ENCODE peak calls at places on chromosome 16, in nine cellular contexts. K, X, L, C, A, V, G, D and W are unnamed samples.
A peak's percentile ranks its signal among the peaks of the same experiment; 100 is the strongest.

GRCh38 chr16:4190086-4190485 is 51.8 kb downstream of the SRL start:
- DNase-seq in K (no peak), X (no peak), L (no peak), C (no peak), A (no peak), V (no peak), G (no peak), D (no peak), W (no peak)

GRCh38 chr16:48609453-48610023 is 442 bp downstream of the N4BP1 start:
- DNase-seq in K (peak; percentile 44), X (no peak), L (no peak), C (no peak), A (peak; percentile 81), V (peak; percentile 70), G (no peak), D (peak; percentile 61), W (peak; percentile 20)

GRCh38 chr16:65910291-65910690 is 456.2 kb upstream of the CDH5 start:
- DNase-seq in K (no peak), X (no peak), L (no peak), C (no peak), A (no peak), V (no peak), G (no peak), D (no peak), W (no peak)

GRCh38 chr16:49859139-49859947 is 3.4 kb upstream of the ZNF423 start:
- DNase-seq in K (no peak), X (no peak), L (no peak), C (no peak), A (no peak), V (no peak), G (no peak), D (peak; percentile 40), W (no peak)

GRCh38 chr16:1096164-1097082 is at the start of gene C1QTNF8:
- DNase-seq in K (no peak), X (no peak), L (no peak), C (no peak), A (no peak), V (no peak), G (no peak), D (peak; percentile 14), W (no peak)

GRCh38 chr16:84144301-84144858 is 597 bp downstream of the HSDL1 start:
- DNase-seq in K (peak; percentile 8), X (no peak), L (peak; percentile 23), C (no peak), A (peak; percentile 5), V (peak; percentile 30), G (no peak), D (peak; percentile 47), W (peak; percentile 51)

GRCh38 chr16:54073356-54073755 is 213.2 kb downstream of the IRX3 start:
- DNase-seq in K (no peak), X (no peak), L (no peak), C (no peak), A (no peak), V (no peak), G (no peak), D (no peak), W (no peak)

GRCh38 chr16:48054881-48055601 is 100.8 kb downstream of the ABCC12 start:
- DNase-seq in K (peak; percentile 70), X (peak; percentile 12), L (peak; percentile 60), C (no peak), A (no peak), V (peak; percentile 47), G (peak; percentile 19), D (peak; percentile 59), W (peak; percentile 52)

GRCh38 chr16:2339521-2340484 is 725 bp downstream of the ABCA3 start:
- DNase-seq in K (no peak), X (no peak), L (peak; percentile 50), C (no peak), A (peak; percentile 20), V (peak; percentile 58), G (no peak), D (peak; percentile 50), W (peak; percentile 53)